ENCODE peak calls at places on chromosomes 16 and 17, in four cellular contexts. G, I, B and E are unnamed samples.

GRCh38 chr17:77907497-77908120 is 50.9 kb upstream of the TNRC6C start:
- DNase-seq in G (no peak), I (peak; percentile 52), B (no peak), E (no peak)

GRCh38 chr16:16067127-16067526 is 117.7 kb downstream of the ABCC1 start:
- DNase-seq in G (no peak), I (no peak), B (no peak), E (no peak)

GRCh38 chr17:36128411-36128978 is 24.9 kb downstream of the CCL4 start:
- DNase-seq in G (no peak), I (no peak), B (no peak), E (peak; percentile 51)

GRCh38 chr16:73051903-73052302 is 4.0 kb upstream of the ZFHX3 start:
- DNase-seq in G (no peak), I (no peak), B (no peak), E (no peak)

GRCh38 chr17:7922499-7923289 is 6.6 kb upstream of the RNF227 start:
- DNase-seq in G (peak; percentile 77), I (peak; percentile 96), B (no peak), E (peak; percentile 78)

GRCh38 chr16:12016166-12016947 is 39.8 kb downstream of the SNX29 start:
- DNase-seq in G (no peak), I (no peak), B (no peak), E (no peak)

GRCh38 chr16:59341368-59341767 is 607.3 kb upstream of the GOT2 start:
- DNase-seq in G (no peak), I (peak; percentile 50), B (no peak), E (no peak)

GRCh38 chr16:11211061-11211976 is 44.7 kb downstream of the SOCS1 start:
- DNase-seq in G (no peak), I (peak; percentile 65), B (peak; percentile 33), E (peak; percentile 17)

GRCh38 chr16:88369447-88370008 is 13.2 kb upstream of the ZNF469 start:
- DNase-seq in G (no peak), I (no peak), B (no peak), E (no peak)

GRCh38 chr17:9934354-9934753 is 29.3 kb upstream of the RCVRN start:
- DNase-seq in G (no peak), I (no peak), B (no peak), E (no peak)

GRCh38 chr16:48383877-48384304 is 1.3 kb downstream of the SIAH1 start:
- DNase-seq in G (no peak), I (peak; percentile 58), B (peak; percentile 70), E (no peak)

GRCh38 chr17:76725580-76726230 is 701 bp downstream of the JMJD6 start:
- DNase-seq in G (peak; percentile 63), I (no peak), B (peak; percentile 43), E (peak; percentile 84)

GRCh38 chr16:8720080-8720966 is 45.9 kb downstream of the ABAT start:
- DNase-seq in G (no peak), I (peak; percentile 70), B (peak; percentile 85), E (peak; percentile 12)

GRCh38 chr17:50908860-50909764 is 43.0 kb upstream of the TOB1 start:
- DNase-seq in G (peak; percentile 40), I (peak; percentile 94), B (peak; percentile 93), E (peak; percentile 79)

GRCh38 chr17:27407916-27408846 is 48.1 kb upstream of the KSR1 start:
- DNase-seq in G (no peak), I (peak; percentile 70), B (peak; percentile 9), E (no peak)

GRCh38 chr16:4734730-4735575 is 616 bp downstream of the DNAAF8 start:
- DNase-seq in G (peak; percentile 96), I (peak; percentile 96), B (peak; percentile 61), E (peak; percentile 77)

GRCh38 chr17:4959261-4959965 is 8.2 kb downstream of the SPAG7 start:
- DNase-seq in G (no peak), I (peak; percentile 63), B (no peak), E (peak; percentile 77)

GRCh38 chr16:61581417-61582046 is 454.7 kb downstream of the CDH8 start:
- DNase-seq in G (no peak), I (no peak), B (no peak), E (no peak)

GRCh38 chr17:45224671-45225050 is 3.0 kb downstream of the FMNL1 start:
- DNase-seq in G (no peak), I (no peak), B (no peak), E (no peak)

GRCh38 chr16:70421473-70422311 is 17.2 kb downstream of the ST3GAL2 start:
- DNase-seq in G (no peak), I (no peak), B (no peak), E (no peak)

GRCh38 chr16:53754938-53755910 is 51.3 kb downstream of the FTO start:
- DNase-seq in G (no peak), I (no peak), B (no peak), E (peak; percentile 95)

GRCh38 chr17:79216826-79217225 is 142.2 kb downstream of the ENGASE start:
- DNase-seq in G (no peak), I (no peak), B (no peak), E (no peak)

GRCh38 chr17:81094224-81094743 is 59.3 kb downstream of the BAIAP2 start:
- DNase-seq in G (no peak), I (no peak), B (no peak), E (no peak)

GRCh38 chr16:11194913-11195312 is 61.1 kb downstream of the SOCS1 start:
- DNase-seq in G (no peak), I (no peak), B (no peak), E (no peak)

GRCh38 chr17:33667052-33667509 is 374.0 kb upstream of the ASIC2 start:
- DNase-seq in G (peak; percentile 2), I (peak; percentile 22), B (no peak), E (peak; percentile 33)

GRCh38 chr16:8958344-8958808 is 5.3 kb downstream of the USP7 start:
- DNase-seq in G (no peak), I (peak; percentile 59), B (no peak), E (no peak)

GRCh38 chr16:30570621-30571443 is 682 bp downstream of the ZNF688 start:
- DNase-seq in G (no peak), I (peak; percentile 76), B (no peak), E (peak; percentile 20)

GRCh38 chr17:29138991-29139682 is 41.1 kb downstream of the MYO18A start:
- DNase-seq in G (peak; percentile 23), I (no peak), B (no peak), E (no peak)

GRCh38 chr16:29926675-29927522 is 873 bp upstream of the KCTD13 start:
- DNase-seq in G (no peak), I (peak; percentile 62), B (peak; percentile 35), E (peak; percentile 62)

GRCh38 chr17:39164675-39165143 is 1.3 kb downstream of the ARL5C start:
- DNase-seq in G (peak; percentile 65), I (peak; percentile 99), B (peak; percentile 57), E (peak; percentile 74)
- H3K27ac ChIP-seq in G (no peak overlapping the region), I (no peak overlapping the region), B (no peak overlapping the region), E (no peak overlapping the region)

GRCh38 chr17:59620518-59621259 is 994 bp downstream of the CLTC start:
- DNase-seq in G (peak; percentile 43), I (peak; percentile 80), B (peak; percentile 49), E (peak; percentile 52)
- H3K4me1 ChIP-seq in G (peaks cover 53% of the 10 kb centered on the region), I (peaks cover 5% of the 10 kb centered on the region), B (peaks cover 57% of the 10 kb centered on the region), E (peaks cover 2% of the 10 kb centered on the region)

GRCh38 chr17:179721-180379 is 1.6 kb downstream of the DOC2B start:
- DNase-seq in G (no peak), I (peak; percentile 78), B (no peak), E (no peak)
- H3K4me3 ChIP-seq in G (no peak overlapping the region), I (peak overlapping the region; percentile 23), B (no peak overlapping the region), E (no peak overlapping the region)

DNA sequence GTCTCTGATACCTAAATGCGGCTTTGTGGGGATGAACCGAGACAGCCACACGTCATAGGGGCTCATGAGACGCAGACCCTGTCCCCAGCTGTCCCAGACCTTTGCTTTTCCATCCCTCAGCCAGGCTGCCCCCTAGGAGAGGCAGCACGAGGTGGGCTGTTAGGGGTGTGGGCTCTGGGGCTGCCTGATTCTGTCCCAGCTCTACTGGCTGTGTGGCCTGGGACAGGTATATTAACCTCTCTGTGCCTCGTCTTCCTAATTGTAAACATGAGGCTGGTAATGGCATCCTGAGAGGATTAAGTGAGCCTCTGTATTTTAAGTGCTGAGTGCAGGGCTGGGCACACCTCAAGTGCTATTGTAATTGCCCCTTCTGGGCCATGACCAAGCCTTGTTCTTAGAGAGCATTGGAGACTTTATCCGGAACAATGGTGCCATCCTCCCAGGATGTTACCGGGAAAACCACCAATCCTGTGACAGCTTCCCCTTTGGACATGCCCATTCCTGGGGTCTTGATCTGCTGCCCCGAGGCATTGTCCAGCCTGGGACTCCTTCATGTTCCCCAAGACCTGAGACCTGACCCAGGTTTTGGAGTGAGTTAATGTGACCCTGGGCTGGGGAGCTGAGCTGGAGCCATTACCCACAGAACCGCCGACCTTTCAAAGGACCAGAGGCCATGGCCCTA is 5.1 kb downstream of the ADGRG1 start:
- DNase-seq in G (no peak), I (no peak), B (no peak), E (no peak)
- H3K27ac ChIP-seq in G (no peak overlapping the region), I (no peak overlapping the region), B (no peak overlapping the region), E (no peak overlapping the region)

GRCh38 chr17:57868775-57869598 is 19.1 kb upstream of the MRPS23 start:
- DNase-seq in G (no peak), I (no peak), B (no peak), E (peak; percentile 52)

GRCh38 chr17:57868007-57868774 is 18.3 kb upstream of the MRPS23 start:
- DNase-seq in G (no peak), I (peak; percentile 96), B (peak; percentile 59), E (peak; percentile 55)

GRCh38 chr17:57866723-57867122 is 16.9 kb upstream of the MRPS23 start:
- DNase-seq in G (no peak), I (no peak), B (no peak), E (no peak)

GRCh38 chr17:57866319-57866718 is 16.5 kb upstream of the MRPS23 start:
- DNase-seq in G (no peak), I (peak; percentile 32), B (no peak), E (no peak)

GRCh38 chr17:57867126-57867525 is 17.3 kb upstream of the MRPS23 start:
- DNase-seq in G (no peak), I (no peak), B (no peak), E (no peak)
- H3K4me1 ChIP-seq in G (peaks cover 8% of the 10 kb centered on the region), I (peaks cover 19% of the 10 kb centered on the region), B (peaks cover 51% of the 10 kb centered on the region), E (no peaks in the 10 kb centered on the region)

GRCh38 chr17:1627219-1627986 is 1.2 kb downstream of the SLC43A2 start:
- DNase-seq in G (no peak), I (peak; percentile 83), B (no peak), E (no peak)
- H3K4me3 ChIP-seq in G (peak overlapping the region; percentile 77), I (peak overlapping the region; percentile 76), B (peak overlapping the region; percentile 62), E (peak overlapping the region; percentile 75)

DNA sequence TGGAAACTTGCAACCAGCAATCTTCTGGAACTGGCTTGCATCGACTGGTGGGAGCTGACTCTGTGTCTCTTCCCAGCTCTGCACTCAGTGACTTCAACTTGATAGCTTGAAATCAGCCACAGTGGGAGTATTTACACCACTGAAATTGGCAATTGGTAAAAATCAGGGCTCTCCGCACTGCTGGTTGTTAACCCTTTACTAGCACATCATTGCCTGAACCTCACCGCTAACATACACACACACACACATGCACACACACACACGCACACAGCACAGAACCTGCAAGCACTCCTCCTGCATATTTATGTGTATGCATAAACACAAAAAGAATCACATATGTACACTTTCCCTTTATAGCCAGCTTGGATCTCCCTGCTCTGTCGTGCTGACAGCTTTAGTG is 7.8 kb upstream of the TMIGD1 start:
- DNase-seq in G (no peak), I (no peak), B (no peak), E (no peak)
- H3K27ac ChIP-seq in G (no peak overlapping the region), I (no peak overlapping the region), B (no peak overlapping the region), E (no peak overlapping the region)